ENCODE peak calls at places on chromosome 16, in six cellular contexts. J, W, K, V, R and P are unnamed samples.

GRCh38 chr16:84605339-84605848 is 12.5 kb downstream of the COTL1 start:
- DNase-seq in J (no peak), W (no peak), K (no peak), V (no peak), R (no peak), P (no peak)

GRCh38 chr16:66881014-66881417 is 701 bp downstream of the PDP2 start:
- DNase-seq in J (no peak), W (no peak), K (no peak), V (no peak), R (no peak), P (no peak)

GRCh38 chr16:22225060-22225459 is 19.0 kb downstream of the EEF2K start:
- DNase-seq in J (no peak), W (no peak), K (no peak), V (peak), R (no peak), P (no peak)

GRCh38 chr16:21663889-21664647 is at the start of gene OTOA:
- DNase-seq in J (no peak), W (no peak), K (no peak), V (no peak), R (no peak), P (no peak)

GRCh38 chr16:35525979-35526590 is 2066.7 kb downstream of the TP53TG3F start:
- DNase-seq in J (no peak), W (no peak), K (no peak), V (no peak), R (no peak), P (no peak)

GRCh38 chr16:85557083-85557975 is 55.8 kb upstream of the GSE1 start:
- DNase-seq in J (peak), W (no peak), K (no peak), V (no peak), R (peak), P (no peak)

GRCh38 chr16:87431926-87432325 is 39.8 kb downstream of the MAP1LC3B start:
- DNase-seq in J (no peak), W (peak), K (no peak), V (no peak), R (no peak), P (no peak)

GRCh38 chr16:72013389-72013788 is 4.8 kb downstream of the DHODH start:
- DNase-seq in J (peak), W (no peak), K (no peak), V (no peak), R (no peak), P (no peak)

GRCh38 chr16:73196670-73197069 is 148.7 kb upstream of the ZFHX3 start:
- DNase-seq in J (peak), W (peak), K (peak), V (peak), R (peak), P (no peak)

GRCh38 chr16:69318911-69319289 is 7.8 kb downstream of the VPS4A start:
- DNase-seq in J (no peak), W (no peak), K (no peak), V (no peak), R (no peak), P (no peak)

GRCh38 chr16:24188143-24188542 is 68.0 kb upstream of the CACNG3 start:
- DNase-seq in J (no peak), W (no peak), K (no peak), V (no peak), R (no peak), P (no peak)

GRCh38 chr16:31876955-31877828 is 3.6 kb downstream of the ZNF267 start:
- DNase-seq in J (no peak), W (peak), K (no peak), V (no peak), R (peak), P (no peak)

GRCh38 chr16:77304883-77305282 is 105.7 kb downstream of the SYCE1L start:
- DNase-seq in J (no peak), W (no peak), K (no peak), V (no peak), R (no peak), P (no peak)

GRCh38 chr16:89167425-89167941 is 4.1 kb upstream of the CDH15 start:
- DNase-seq in J (peak), W (peak), K (no peak), V (peak), R (peak), P (no peak)

GRCh38 chr16:85563515-85564276 is 49.4 kb upstream of the GSE1 start:
- DNase-seq in J (peak), W (no peak), K (no peak), V (no peak), R (no peak), P (no peak)

GRCh38 chr16:69763557-69763942 is 1.4 kb downstream of the WWP2 start:
- DNase-seq in J (no peak), W (no peak), K (no peak), V (peak), R (no peak), P (no peak)

GRCh38 chr16:84955427-84955826 is 55.9 kb downstream of the ZDHHC7 start:
- DNase-seq in J (no peak), W (no peak), K (no peak), V (no peak), R (no peak), P (no peak)

GRCh38 chr16:17529982-17530760 is 59.4 kb upstream of the XYLT1 start:
- DNase-seq in J (no peak), W (no peak), K (no peak), V (no peak), R (peak), P (no peak)

GRCh38 chr16:4911831-4912422 is 25.0 kb downstream of the PPL start:
- DNase-seq in J (no peak), W (peak), K (no peak), V (no peak), R (no peak), P (no peak)

GRCh38 chr16:4915226-4915761 is 21.7 kb downstream of the PPL start:
- DNase-seq in J (no peak), W (peak), K (no peak), V (no peak), R (no peak), P (no peak)

GRCh38 chr16:4914528-4915225 is 22.3 kb downstream of the PPL start:
- DNase-seq in J (no peak), W (no peak), K (no peak), V (no peak), R (no peak), P (no peak)

GRCh38 chr16:4913130-4913773 is 23.7 kb downstream of the PPL start:
- DNase-seq in J (no peak), W (no peak), K (no peak), V (no peak), R (no peak), P (no peak)

GRCh38 chr16:4913774-4914525 is 23.0 kb downstream of the PPL start:
- DNase-seq in J (no peak), W (no peak), K (no peak), V (no peak), R (no peak), P (no peak)
- H3K27ac ChIP-seq in J (no peak), W (no peak), K (no peak), V (no peak), R (no peak), P (no peak)

GRCh38 chr16:27269300-27270150 is 953 bp upstream of the NSMCE1 start:
- DNase-seq in J (no peak), W (no peak), K (no peak), V (no peak), R (no peak), P (no peak)
- H3K27ac ChIP-seq in J (no peak), W (no peak), K (no peak), V (peak), R (peak), P (no peak)

GRCh38 chr16:57446530-57447141 is 549 bp downstream of the CIAPIN1 start:
- DNase-seq in J (peak), W (peak), K (no peak), V (no peak), R (no peak), P (no peak)
- H3K27ac ChIP-seq in J (peak), W (peak), K (peak), V (peak), R (peak), P (peak)

GRCh38 chr16:16003719-16004313 is 54.4 kb downstream of the ABCC1 start:
- DNase-seq in J (no peak), W (no peak), K (no peak), V (no peak), R (no peak), P (no peak)

GRCh38 chr16:16004314-16004749 is 54.9 kb downstream of the ABCC1 start:
- DNase-seq in J (no peak), W (peak), K (no peak), V (no peak), R (no peak), P (no peak)

GRCh38 chr16:16007743-16008111 is 58.3 kb downstream of the ABCC1 start:
- DNase-seq in J (no peak), W (no peak), K (no peak), V (no peak), R (no peak), P (no peak)

GRCh38 chr16:16006650-16007049 is 57.2 kb downstream of the ABCC1 start:
- DNase-seq in J (no peak), W (no peak), K (no peak), V (no peak), R (no peak), P (no peak)

GRCh38 chr16:16005725-16006124 is 56.3 kb downstream of the ABCC1 start:
- DNase-seq in J (no peak), W (no peak), K (no peak), V (no peak), R (no peak), P (no peak)
- H3K27ac ChIP-seq in J (no peak), W (peak), K (peak), V (no peak), R (no peak), P (peak)

GRCh38 chr16:3460585-3460984 is 17.1 kb downstream of the NAA60 start:
- DNase-seq in J (no peak), W (no peak), K (no peak), V (no peak), R (no peak), P (no peak)
- H3K27ac ChIP-seq in J (peak), W (no peak), K (no peak), V (peak), R (no peak), P (no peak)

GRCh38 chr16:64865037-64865696 is 256.7 kb downstream of the CDH11 start:
- DNase-seq in J (no peak), W (peak), K (no peak), V (no peak), R (no peak), P (no peak)
- H3K27ac ChIP-seq in J (peak), W (peak), K (no peak), V (no peak), R (no peak), P (no peak)

GRCh38 chr16:30785126-30786106 is 1.6 kb downstream of the ZNF629 start:
- DNase-seq in J (peak), W (no peak), K (no peak), V (no peak), R (no peak), P (no peak)
- H3K27ac ChIP-seq in J (peak), W (peak), K (peak), V (no peak), R (no peak), P (peak)

GRCh38 chr16:29899516-29900101 is at the start of gene SEZ6L2:
- DNase-seq in J (peak), W (peak), K (no peak), V (peak), R (no peak), P (no peak)

GRCh38 chr16:29901607-29901945 is 1.3 kb downstream of the ASPHD1 start:
- DNase-seq in J (no peak), W (no peak), K (no peak), V (no peak), R (no peak), P (no peak)

GRCh38 chr16:29900888-29901606 is 759 bp downstream of the ASPHD1 start:
- DNase-seq in J (no peak), W (no peak), K (no peak), V (no peak), R (no peak), P (no peak)

GRCh38 chr16:29898786-29899515 is 399 bp downstream of the SEZ6L2 start:
- DNase-seq in J (no peak), W (peak), K (no peak), V (no peak), R (no peak), P (no peak)

GRCh38 chr16:29900102-29900887 is at the start of gene ASPHD1:
- DNase-seq in J (peak), W (peak), K (peak), V (peak), R (peak), P (peak)
- H3K27ac ChIP-seq in J (peak), W (peak), K (no peak), V (peak), R (no peak), P (peak)

GRCh38 chr16:1808691-1809090 is 15.2 kb upstream of the IGFALS start:
- DNase-seq in J (no peak), W (no peak), K (no peak), V (no peak), R (no peak), P (no peak)
- H3K27ac ChIP-seq in J (no peak), W (no peak), K (no peak), V (no peak), R (no peak), P (no peak)

GRCh38 chr16:19393226-19394074 is 24.2 kb upstream of the TMC5 start:
- DNase-seq in J (no peak), W (peak), K (no peak), V (peak), R (no peak), P (no peak)
- H3K27ac ChIP-seq in J (no peak), W (no peak), K (no peak), V (peak), R (no peak), P (no peak)